ENCODE peak calls at places on chromosome 4, in ten cellular contexts. D is RWPE1, Q is Right ventricle myocardium superior, C is GM04504, G is MM.1S, L is aorta, E is memory B cell, P is WTC11, O is GM12892, U is hippocampal formation. I is an unnamed sample.
A peak's percentile ranks its signal among the peaks of the same experiment; 100 is the strongest.

GRCh38 chr4:102623622-102624021 is 122.5 kb downstream of the NFKB1 start:
- DNase-seq in C (no peak), L (no peak), G (no peak), Q (no peak), E (no peak), D (no peak), O (no peak), P (peak; percentile 20), U (no peak), I (no peak)

GRCh38 chr4:158015241-158015640 is 157.6 kb downstream of the GASK1B start:
- DNase-seq in Q (no peak), D (peak; percentile 14), U (no peak), L (no peak), C (no peak), O (no peak), P (no peak), G (no peak), E (no peak), I (no peak)

GRCh38 chr4:156109943-156110925 is 156.6 kb upstream of the CTSO start:
- DNase-seq in P (peak; percentile 53), O (no peak), G (no peak), D (peak; percentile 73), E (no peak), U (no peak), L (no peak), C (no peak), Q (no peak), I (no peak)

GRCh38 chr4:86334020-86334750 is 25.7 kb downstream of the MAPK10 start:
- DNase-seq in D (no peak), E (no peak), O (no peak), U (no peak), Q (no peak), G (no peak), L (no peak), C (no peak), P (no peak), I (no peak)

GRCh38 chr4:2788101-2788500 is 4.8 kb upstream of the SH3BP2 start:
- DNase-seq in P (no peak), E (no peak), U (no peak), Q (no peak), L (no peak), O (no peak), D (no peak), G (no peak), C (no peak), I (no peak)

GRCh38 chr4:82500106-82500738 is 61.6 kb downstream of the TMEM150C start:
- DNase-seq in L (no peak), O (no peak), D (no peak), E (no peak), Q (no peak), U (no peak), G (no peak), C (peak; percentile 31), P (no peak), I (no peak)

GRCh38 chr4:70544279-70544870 is 26.0 kb downstream of the AMTN start:
- DNase-seq in G (peak; percentile 46), U (no peak), O (no peak), C (no peak), P (no peak), Q (no peak), L (no peak), E (no peak), D (peak; percentile 20), I (no peak)

GRCh38 chr4:140718240-140718639 is 37.9 kb downstream of the TBC1D9 start:
- DNase-seq in D (no peak), C (no peak), L (no peak), U (no peak), E (no peak), P (no peak), O (no peak), Q (no peak), G (no peak), I (no peak)

GRCh38 chr4:1480720-1481119 is 74.5 kb upstream of the NKX1-1 start:
- DNase-seq in U (no peak), L (no peak), D (no peak), C (no peak), E (no peak), Q (no peak), P (no peak), G (no peak), O (no peak), I (no peak)

I was measured in NCI-H1048.